ENCODE peak calls at places on chromosomes 11 and 22, in eight cellular contexts. Y, Z, G, K, W, D, A and V are unnamed samples.

GRCh38 chr11:102157219-102157618 is 47.0 kb downstream of the YAP1 start:
- DNase-seq in Y (no peak), Z (no peak), G (no peak), K (peak), W (peak), D (no peak), A (no peak), V (peak)

GRCh38 chr11:2576116-2576515 is 123.7 kb downstream of the KCNQ1OT1 start:
- DNase-seq in Y (no peak), Z (no peak), G (no peak), K (no peak), W (no peak), D (peak), A (peak), V (peak)

GRCh38 chr11:134503104-134503503 is 91.1 kb upstream of the B3GAT1 start:
- DNase-seq in Y (no peak), Z (no peak), G (no peak), K (no peak), W (no peak), D (no peak), A (peak), V (no peak)

GRCh38 chr11:2529636-2530035 is 84.8 kb downstream of the KCNQ1 start:
- DNase-seq in Y (no peak), Z (no peak), G (no peak), K (no peak), W (no peak), D (no peak), A (peak), V (no peak)

GRCh38 chr11:91104237-91104636 is 881.4 kb upstream of the CHORDC1 start:
- DNase-seq in Y (no peak), Z (no peak), G (no peak), K (peak), W (no peak), D (no peak), A (no peak), V (no peak)

GRCh38 chr22:32880906-32881596 is 79.5 kb downstream of the TIMP3 start:
- DNase-seq in Y (peak), Z (peak), G (peak), K (no peak), W (peak), D (peak), A (no peak), V (peak)

GRCh38 chr11:80240245-80240644 is 799.4 kb upstream of the TENM4 start:
- DNase-seq in Y (no peak), Z (no peak), G (no peak), K (no peak), W (no peak), D (no peak), A (no peak), V (no peak)

GRCh38 chr11:35166369-35167360 is 27.7 kb downstream of the CD44 start:
- DNase-seq in Y (no peak), Z (peak), G (no peak), K (peak), W (no peak), D (no peak), A (no peak), V (no peak)

GRCh38 chr11:58301576-58301975 is 33.5 kb upstream of the OR10W1 start:
- DNase-seq in Y (no peak), Z (peak), G (no peak), K (peak), W (no peak), D (no peak), A (no peak), V (no peak)

GRCh38 chr22:20319041-20319744 is 667 bp downstream of the DGCR6L start:
- DNase-seq in Y (no peak), Z (no peak), G (no peak), K (peak), W (peak), D (peak), A (no peak), V (peak)

GRCh38 chr11:17063171-17064002 is 14.1 kb downstream of the RPS13 start:
- DNase-seq in Y (peak), Z (peak), G (peak), K (peak), W (peak), D (peak), A (peak), V (peak)

GRCh38 chr11:86046111-86046510 is 22.8 kb downstream of the PICALM start:
- DNase-seq in Y (no peak), Z (no peak), G (no peak), K (peak), W (no peak), D (no peak), A (no peak), V (no peak)